ENCODE peak calls at places on chromosomes 13 and 19, in five cellular contexts. One of them, this sample, is unnamed.

GRCh38 chr19:2307518-2308012 is 389 bp downstream of the LINGO3 start:
- DNase-seq in AG04450: no peak
- DNase-seq in transverse colon: no peak
- DNase-seq in uterus: no peak
- DNase-seq in neural crest cell: no peak
- DNase-seq in this sample: no peak

GRCh38 chr13:37495046-37495445 is 103.5 kb downstream of the POSTN start:
- DNase-seq in neural crest cell: no peak
- DNase-seq in AG04450: no peak
- DNase-seq in transverse colon: no peak
- DNase-seq in uterus: no peak
- DNase-seq in this sample: no peak

GRCh38 chr19:48970923-48971395 is 5.8 kb downstream of the FTL start:
- DNase-seq in uterus: peak; percentile 83
- DNase-seq in neural crest cell: peak; percentile 90
- DNase-seq in AG04450: no peak
- DNase-seq in transverse colon: peak; percentile 86
- DNase-seq in this sample: peak; percentile 77

GRCh38 chr19:51480590-51480989 is 2.3 kb downstream of the CEACAM18 start:
- DNase-seq in uterus: no peak
- DNase-seq in neural crest cell: peak; percentile 50
- DNase-seq in transverse colon: no peak
- DNase-seq in AG04450: no peak
- DNase-seq in this sample: no peak

GRCh38 chr13:92842145-92842544 is 384.5 kb upstream of the GPC6 start:
- DNase-seq in uterus: no peak
- DNase-seq in neural crest cell: no peak
- DNase-seq in AG04450: peak; percentile 67
- DNase-seq in transverse colon: no peak
- DNase-seq in this sample: no peak

GRCh38 chr13:29383476-29383875 is 212.0 kb downstream of the SLC7A1 start:
- DNase-seq in neural crest cell: no peak
- DNase-seq in transverse colon: no peak
- DNase-seq in AG04450: no peak
- DNase-seq in uterus: no peak
- DNase-seq in this sample: no peak

GRCh38 chr13:66831317-66831716 is 398.8 kb downstream of the PCDH9 start:
- DNase-seq in transverse colon: no peak
- DNase-seq in AG04450: no peak
- DNase-seq in neural crest cell: no peak
- DNase-seq in uterus: no peak
- DNase-seq in this sample: no peak

GRCh38 chr19:13097331-13098258 is 5.1 kb downstream of the LYL1 start:
- DNase-seq in neural crest cell: no peak
- DNase-seq in uterus: peak; percentile 61
- DNase-seq in AG04450: no peak
- DNase-seq in transverse colon: no peak
- DNase-seq in this sample: no peak

GRCh38 chr13:45809810-45810394 is 41.7 kb downstream of the SIAH3 start:
- DNase-seq in uterus: no peak
- DNase-seq in neural crest cell: no peak
- DNase-seq in AG04450: no peak
- DNase-seq in transverse colon: no peak
- DNase-seq in this sample: peak; percentile 32

GRCh38 chr19:12790628-12791344 is 500 bp upstream of the JUNB start:
- DNase-seq in AG04450: no peak
- DNase-seq in neural crest cell: no peak
- DNase-seq in uterus: no peak
- DNase-seq in transverse colon: no peak
- DNase-seq in this sample: peak; percentile 53

GRCh38 chr19:12655546-12655945 is 11.0 kb downstream of the MAN2B1 start:
- DNase-seq in uterus: no peak
- DNase-seq in AG04450: no peak
- DNase-seq in neural crest cell: no peak
- DNase-seq in transverse colon: no peak
- DNase-seq in this sample: no peak

GRCh38 chr13:33204130-33204927 is 81.2 kb downstream of the STARD13 start:
- DNase-seq in uterus: peak; percentile 86
- DNase-seq in neural crest cell: no peak
- DNase-seq in AG04450: no peak
- DNase-seq in transverse colon: peak; percentile 59
- DNase-seq in this sample: peak; percentile 76

GRCh38 chr13:30806784-30807183 is 71.4 kb downstream of the ALOX5AP start:
- DNase-seq in AG04450: no peak
- DNase-seq in uterus: no peak
- DNase-seq in neural crest cell: no peak
- DNase-seq in transverse colon: no peak
- DNase-seq in this sample: no peak

GRCh38 chr13:36163303-36163702 is 32.1 kb upstream of the DCLK1 start:
- DNase-seq in uterus: no peak
- DNase-seq in AG04450: no peak
- DNase-seq in transverse colon: no peak
- DNase-seq in neural crest cell: no peak
- DNase-seq in this sample: no peak

GRCh38 chr19:592101-592500 is 2.4 kb downstream of the HCN2 start:
- DNase-seq in transverse colon: no peak
- DNase-seq in AG04450: no peak
- DNase-seq in neural crest cell: no peak
- DNase-seq in uterus: no peak
- DNase-seq in this sample: no peak

GRCh38 chr13:52842440-52842839 is 6.0 kb downstream of the PCDH8 start:
- DNase-seq in neural crest cell: no peak
- DNase-seq in AG04450: no peak
- DNase-seq in uterus: no peak
- DNase-seq in transverse colon: no peak
- DNase-seq in this sample: no peak

GRCh38 chr19:40464059-40465024 is 1.2 kb downstream of the BLVRB start:
- DNase-seq in transverse colon: peak; percentile 93
- DNase-seq in neural crest cell: peak; percentile 84
- DNase-seq in uterus: peak; percentile 88
- DNase-seq in AG04450: peak; percentile 77
- DNase-seq in this sample: peak; percentile 94

GRCh38 chr13:43908156-43909126 is 28.7 kb downstream of the LACC1 start:
- DNase-seq in AG04450: peak; percentile 55
- DNase-seq in neural crest cell: peak; percentile 14
- DNase-seq in uterus: no peak
- DNase-seq in transverse colon: no peak
- DNase-seq in this sample: no peak

GRCh38 chr19:4057913-4058695 is 8.6 kb downstream of the ZBTB7A start:
- DNase-seq in neural crest cell: no peak
- DNase-seq in AG04450: peak; percentile 48
- DNase-seq in uterus: peak; percentile 92
- DNase-seq in transverse colon: peak; percentile 87
- DNase-seq in this sample: peak; percentile 94

GRCh38 chr19:28633223-28634030 is 579.5 kb downstream of the UQCRFS1 start:
- DNase-seq in neural crest cell: peak; percentile 63
- DNase-seq in transverse colon: peak; percentile 57
- DNase-seq in AG04450: no peak
- DNase-seq in uterus: no peak
- DNase-seq in this sample: no peak

GRCh38 chr19:39415111-39416046 is 2.9 kb downstream of the PLEKHG2 start:
- DNase-seq in transverse colon: no peak
- DNase-seq in neural crest cell: no peak
- DNase-seq in AG04450: no peak
- DNase-seq in uterus: peak; percentile 41
- DNase-seq in this sample: no peak

GRCh38 chr19:4981681-4981958 is 12.7 kb downstream of the KDM4B start:
- DNase-seq in neural crest cell: no peak
- DNase-seq in uterus: no peak
- DNase-seq in AG04450: no peak
- DNase-seq in transverse colon: no peak
- DNase-seq in this sample: no peak

GRCh38 chr19:5893296-5893903 is 10.2 kb downstream of the NDUFA11 start:
- DNase-seq in AG04450: no peak
- DNase-seq in uterus: no peak
- DNase-seq in neural crest cell: no peak
- DNase-seq in transverse colon: no peak
- DNase-seq in this sample: no peak

GRCh38 chr19:6801397-6802086 is 29.0 kb downstream of the VAV1 start:
- DNase-seq in transverse colon: peak; percentile 82
- DNase-seq in uterus: peak; percentile 29
- DNase-seq in AG04450: no peak
- DNase-seq in neural crest cell: no peak
- DNase-seq in this sample: peak; percentile 62

GRCh38 chr19:56748443-56748842 is 76.9 kb upstream of the ZNF835 start:
- DNase-seq in uterus: no peak
- DNase-seq in transverse colon: no peak
- DNase-seq in neural crest cell: no peak
- DNase-seq in AG04450: no peak
- DNase-seq in this sample: no peak

GRCh38 chr19:39352549-39353285 is 10.5 kb downstream of the SAMD4B start:
- DNase-seq in transverse colon: no peak
- DNase-seq in AG04450: no peak
- DNase-seq in uterus: no peak
- DNase-seq in neural crest cell: no peak
- DNase-seq in this sample: no peak

GRCh38 chr19:19345970-19346369 is 25.3 kb downstream of the MAU2 start:
- DNase-seq in transverse colon: no peak
- DNase-seq in uterus: no peak
- DNase-seq in AG04450: no peak
- DNase-seq in neural crest cell: no peak
- DNase-seq in this sample: no peak

GRCh38 chr13:105979586-105979985 is 555.9 kb downstream of the EFNB2 start:
- DNase-seq in uterus: no peak
- DNase-seq in AG04450: no peak
- DNase-seq in transverse colon: peak; percentile 70
- DNase-seq in neural crest cell: no peak
- DNase-seq in this sample: no peak

GRCh38 chr13:111064661-111065060 is 50.4 kb upstream of the ARHGEF7 start:
- DNase-seq in transverse colon: no peak
- DNase-seq in AG04450: no peak
- DNase-seq in neural crest cell: no peak
- DNase-seq in uterus: no peak
- DNase-seq in this sample: peak; percentile 42

DNA sequence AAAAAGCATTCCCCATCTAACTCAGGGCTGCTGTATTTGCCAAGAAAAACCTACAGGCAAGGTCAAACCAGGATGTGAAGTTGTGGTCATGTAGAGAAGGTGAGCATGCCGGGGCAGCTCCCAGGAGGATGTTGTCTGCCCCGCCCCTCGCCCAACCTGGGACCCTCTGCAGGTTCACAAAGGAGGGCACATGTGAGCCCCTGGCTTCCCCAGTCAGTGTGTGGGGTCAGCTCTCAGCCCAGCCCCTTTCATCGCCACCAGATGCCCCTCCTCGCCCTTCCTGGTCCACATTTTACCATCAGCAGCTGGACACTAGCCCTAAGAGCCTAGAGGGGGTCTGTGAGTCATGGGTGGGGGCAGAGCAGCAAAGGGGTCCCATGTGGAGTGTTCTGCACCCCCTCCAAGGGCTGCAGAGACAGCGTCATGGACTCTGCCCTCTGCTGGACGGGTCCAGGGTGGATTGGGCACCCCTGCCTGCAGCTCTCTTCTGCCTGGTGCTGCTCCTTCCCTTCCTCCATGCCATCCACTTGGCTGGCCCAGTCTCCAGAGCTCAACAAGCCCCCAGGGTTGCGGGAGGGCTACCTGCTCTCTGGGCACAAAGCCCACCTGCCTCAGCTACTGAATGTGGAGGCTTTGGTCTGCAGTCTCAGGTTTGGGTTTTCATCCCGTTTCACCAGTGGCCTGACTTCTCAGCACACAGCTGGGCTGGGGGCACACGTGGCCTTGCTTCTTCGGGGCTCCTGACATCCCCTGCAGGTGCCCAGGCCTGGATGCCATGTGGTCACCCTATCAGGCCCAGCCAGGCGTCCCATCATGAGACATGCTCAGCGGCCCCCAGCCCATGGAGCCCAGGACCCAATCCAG is 3.7 kb downstream of the PLEKHF1 start:
- DNase-seq in neural crest cell: no peak
- DNase-seq in AG04450: no peak
- DNase-seq in uterus: no peak
- DNase-seq in transverse colon: no peak
- DNase-seq in this sample: no peak
- TF ChIP-seq CTCF in neural crest cell: no peak
- TF ChIP-seq CTCF in AG04450: peak; percentile 25
- TF ChIP-seq CTCF in uterus: no peak
- TF ChIP-seq CTCF in transverse colon: no peak
- TF ChIP-seq CTCF in this sample: no peak

DNA sequence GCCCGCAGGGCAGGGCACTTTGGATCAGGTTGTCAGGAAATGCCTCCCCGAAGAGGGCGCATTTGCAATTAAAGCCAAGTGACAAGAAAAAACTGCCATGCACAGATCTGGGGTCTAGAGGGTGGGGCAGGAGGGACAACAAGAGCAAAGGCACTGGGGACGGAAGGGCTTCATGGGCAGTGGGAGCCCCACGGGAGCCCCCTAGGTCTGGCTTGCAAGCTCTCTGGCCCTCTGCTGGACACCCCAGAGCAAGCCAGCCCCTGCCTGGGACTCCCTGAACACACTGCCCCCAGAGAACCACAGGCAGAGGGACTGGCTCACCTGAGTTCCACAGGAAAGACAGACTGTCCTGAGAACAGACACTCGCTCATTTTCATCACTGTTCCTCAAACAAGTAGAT is 30.2 kb upstream of the C19orf12 start:
- DNase-seq in transverse colon: no peak
- DNase-seq in neural crest cell: no peak
- DNase-seq in AG04450: no peak
- DNase-seq in uterus: no peak
- DNase-seq in this sample: no peak
- TF ChIP-seq CTCF in transverse colon: no peak
- TF ChIP-seq CTCF in neural crest cell: no peak
- TF ChIP-seq CTCF in AG04450: peak; percentile 21
- TF ChIP-seq CTCF in uterus: no peak
- TF ChIP-seq CTCF in this sample: no peak

DNA sequence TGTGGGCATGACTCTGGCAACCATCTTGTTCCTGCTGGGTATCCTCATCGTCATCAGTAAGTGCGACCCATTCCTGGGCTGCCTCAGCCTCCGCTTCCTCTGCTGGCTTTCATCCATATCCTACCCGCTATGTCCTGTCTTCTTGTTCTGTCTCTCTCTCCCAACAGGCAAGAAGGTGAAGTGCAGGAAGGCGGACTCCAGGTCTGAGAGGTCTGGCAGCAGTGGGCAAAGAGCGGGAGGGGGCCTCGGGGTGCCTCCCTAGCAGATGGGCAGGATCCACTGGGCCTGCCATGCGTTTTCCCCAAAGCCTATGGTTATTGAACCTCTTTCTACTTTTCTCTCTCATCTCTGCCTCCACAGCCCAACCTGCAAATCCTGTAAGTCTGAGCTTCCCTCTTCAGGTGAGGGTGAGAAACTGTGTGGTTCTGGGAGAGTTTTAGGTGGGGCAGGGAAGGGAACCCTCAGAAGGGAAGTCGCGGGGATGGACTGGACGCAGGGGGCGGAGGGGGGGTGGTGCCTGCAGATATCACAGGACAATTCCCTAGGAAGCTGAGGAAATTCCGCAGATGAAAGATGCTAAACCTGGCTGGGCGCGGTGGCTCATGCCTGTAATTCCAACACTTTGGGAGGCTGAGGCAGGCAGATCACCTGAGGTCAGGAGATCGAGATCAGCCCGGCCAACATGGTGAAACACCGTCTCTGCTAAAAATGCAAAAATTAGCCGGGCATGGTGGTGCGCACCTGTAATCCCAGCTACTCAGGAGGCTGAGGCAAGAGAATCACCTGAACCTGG is 3.1 kb upstream of the FXYD5 start:
- DNase-seq in uterus: no peak
- DNase-seq in AG04450: no peak
- DNase-seq in neural crest cell: no peak
- DNase-seq in transverse colon: no peak
- DNase-seq in this sample: no peak
- TF ChIP-seq CTCF in uterus: no peak
- TF ChIP-seq CTCF in AG04450: no peak
- TF ChIP-seq CTCF in neural crest cell: no peak
- TF ChIP-seq CTCF in transverse colon: no peak
- TF ChIP-seq CTCF in this sample: no peak

GRCh38 chr13:98033277-98034247 is 80.1 kb downstream of the IPO5 start:
- DNase-seq in uterus: peak; percentile 25
- DNase-seq in transverse colon: no peak
- DNase-seq in neural crest cell: peak; percentile 26
- DNase-seq in AG04450: no peak
- DNase-seq in this sample: no peak
- TF ChIP-seq CTCF in uterus: peak; percentile 39
- TF ChIP-seq CTCF in transverse colon: no peak
- TF ChIP-seq CTCF in neural crest cell: peak; percentile 63
- TF ChIP-seq CTCF in AG04450: peak; percentile 47
- TF ChIP-seq CTCF in this sample: no peak

This sample was measured in right atrium auricular region.